ENCODE peak calls at places on chromosomes 13 and 19, in five cellular contexts. One of them, this sample, is unnamed. For H3K4me1, the result is how much of the 10 kb centered on the place peaks cover.

GRCh38 chr13:46622013-46622917 is 69.3 kb downstream of the LRCH1 start:
- DNase-seq in GM12878: no peak
- DNase-seq in uterus: no peak
- DNase-seq in A549: no peak
- DNase-seq in esophagus squamous epithelium: no peak
- DNase-seq in this sample: no peak

GRCh38 chr13:108115739-108116138 is 99.6 kb downstream of the LIG4 start:
- DNase-seq in GM12878: no peak
- DNase-seq in uterus: no peak
- DNase-seq in A549: no peak
- DNase-seq in esophagus squamous epithelium: no peak
- DNase-seq in this sample: no peak

GRCh38 chr19:5572556-5573286 is 5.0 kb upstream of the TINCR start:
- DNase-seq in GM12878: no peak
- DNase-seq in uterus: no peak
- DNase-seq in A549: no peak
- DNase-seq in esophagus squamous epithelium: no peak
- DNase-seq in this sample: no peak

GRCh38 chr13:46516624-46517318 is 36.2 kb upstream of the LRCH1 start:
- DNase-seq in GM12878: no peak
- DNase-seq in uterus: no peak
- DNase-seq in A549: no peak
- DNase-seq in esophagus squamous epithelium: no peak
- DNase-seq in this sample: no peak

GRCh38 chr19:47406711-47407416 is 12.5 kb downstream of the MEIS3 start:
- DNase-seq in GM12878: no peak
- DNase-seq in uterus: no peak
- DNase-seq in A549: no peak
- DNase-seq in esophagus squamous epithelium: no peak
- DNase-seq in this sample: no peak

GRCh38 chr13:107144432-107144831 is 576.5 kb upstream of the ARGLU1 start:
- DNase-seq in GM12878: no peak
- DNase-seq in uterus: no peak
- DNase-seq in A549: no peak
- DNase-seq in esophagus squamous epithelium: no peak
- DNase-seq in this sample: no peak

GRCh38 chr13:64471916-64472315 is 2758.2 kb downstream of the PCDH9 start:
- DNase-seq in GM12878: no peak
- DNase-seq in uterus: no peak
- DNase-seq in A549: peak
- DNase-seq in esophagus squamous epithelium: no peak
- DNase-seq in this sample: no peak

GRCh38 chr13:40453666-40454030 is 212.8 kb downstream of the FOXO1 start:
- DNase-seq in GM12878: no peak
- DNase-seq in uterus: no peak
- DNase-seq in A549: no peak
- DNase-seq in esophagus squamous epithelium: no peak
- DNase-seq in this sample: no peak

GRCh38 chr13:100751826-100752225 is 77.2 kb upstream of the TMTC4 start:
- DNase-seq in GM12878: no peak
- DNase-seq in uterus: no peak
- DNase-seq in A549: no peak
- DNase-seq in esophagus squamous epithelium: no peak
- DNase-seq in this sample: no peak

GRCh38 chr13:73210218-73210883 is 151.5 kb downstream of the KLF5 start:
- DNase-seq in GM12878: no peak
- DNase-seq in uterus: no peak
- DNase-seq in A549: no peak
- DNase-seq in esophagus squamous epithelium: no peak
- DNase-seq in this sample: no peak

GRCh38 chr19:16025108-16026101 is 50.9 kb upstream of the TPM4 start:
- DNase-seq in GM12878: no peak
- DNase-seq in uterus: no peak
- DNase-seq in A549: peak
- DNase-seq in esophagus squamous epithelium: no peak
- DNase-seq in this sample: no peak

GRCh38 chr13:73698859-73699258 is 435.3 kb downstream of the KLF12 start:
- DNase-seq in GM12878: no peak
- DNase-seq in uterus: no peak
- DNase-seq in A549: no peak
- DNase-seq in esophagus squamous epithelium: no peak
- DNase-seq in this sample: no peak

GRCh38 chr13:80465321-80465720 is 124.4 kb upstream of the SPRY2 start:
- DNase-seq in GM12878: no peak
- DNase-seq in uterus: no peak
- DNase-seq in A549: no peak
- DNase-seq in esophagus squamous epithelium: no peak
- DNase-seq in this sample: no peak

GRCh38 chr13:40181203-40181845 is 485.1 kb downstream of the FOXO1 start:
- DNase-seq in GM12878: no peak
- DNase-seq in uterus: no peak
- DNase-seq in A549: no peak
- DNase-seq in esophagus squamous epithelium: no peak
- DNase-seq in this sample: no peak

GRCh38 chr19:50829801-50830200 is 3.6 kb downstream of the KLK15 start:
- DNase-seq in GM12878: no peak
- DNase-seq in uterus: no peak
- DNase-seq in A549: no peak
- DNase-seq in esophagus squamous epithelium: no peak
- DNase-seq in this sample: no peak

GRCh38 chr13:99626461-99627082 is 125.3 kb downstream of the TM9SF2 start:
- DNase-seq in GM12878: no peak
- DNase-seq in uterus: no peak
- DNase-seq in A549: no peak
- DNase-seq in esophagus squamous epithelium: no peak
- DNase-seq in this sample: no peak

GRCh38 chr19:47226426-47227346 is 4.3 kb downstream of the BBC3 start:
- DNase-seq in GM12878: peak
- DNase-seq in uterus: peak
- DNase-seq in A549: peak
- DNase-seq in esophagus squamous epithelium: no peak
- DNase-seq in this sample: no peak

GRCh38 chr13:64993514-64994164 is 2236.5 kb downstream of the PCDH9 start:
- DNase-seq in GM12878: peak
- DNase-seq in uterus: no peak
- DNase-seq in A549: no peak
- DNase-seq in esophagus squamous epithelium: no peak
- DNase-seq in this sample: no peak

GRCh38 chr13:110463876-110464510 is 97.5 kb downstream of the RAB20 start:
- DNase-seq in GM12878: no peak
- DNase-seq in uterus: no peak
- DNase-seq in A549: no peak
- DNase-seq in esophagus squamous epithelium: no peak
- DNase-seq in this sample: no peak

GRCh38 chr13:56351041-56351440 is 789.7 kb upstream of the PRR20A start:
- DNase-seq in GM12878: no peak
- DNase-seq in uterus: no peak
- DNase-seq in A549: no peak
- DNase-seq in esophagus squamous epithelium: no peak
- DNase-seq in this sample: no peak

GRCh38 chr19:16425993-16426392 is 45.8 kb downstream of the EPS15L1 start:
- DNase-seq in GM12878: no peak
- DNase-seq in uterus: no peak
- DNase-seq in A549: no peak
- DNase-seq in esophagus squamous epithelium: no peak
- DNase-seq in this sample: no peak

GRCh38 chr13:102675115-102675514 is 19.7 kb downstream of the METTL21C start:
- DNase-seq in GM12878: no peak
- DNase-seq in uterus: no peak
- DNase-seq in A549: no peak
- DNase-seq in esophagus squamous epithelium: no peak
- DNase-seq in this sample: no peak

GRCh38 chr13:22944378-22944777 is 236.4 kb upstream of the SGCG start:
- DNase-seq in GM12878: no peak
- DNase-seq in uterus: no peak
- DNase-seq in A549: no peak
- DNase-seq in esophagus squamous epithelium: no peak
- DNase-seq in this sample: no peak

GRCh38 chr13:31697290-31697689 is 42.0 kb upstream of the RXFP2 start:
- DNase-seq in GM12878: no peak
- DNase-seq in uterus: no peak
- DNase-seq in A549: no peak
- DNase-seq in esophagus squamous epithelium: no peak
- DNase-seq in this sample: no peak

GRCh38 chr13:26961890-26962615 is 201.5 kb upstream of the GPR12 start:
- DNase-seq in GM12878: no peak
- DNase-seq in uterus: no peak
- DNase-seq in A549: no peak
- DNase-seq in esophagus squamous epithelium: no peak
- DNase-seq in this sample: no peak

GRCh38 chr13:80214521-80214941 is 126.4 kb downstream of the SPRY2 start:
- DNase-seq in GM12878: no peak
- DNase-seq in uterus: no peak
- DNase-seq in A549: no peak
- DNase-seq in esophagus squamous epithelium: no peak
- DNase-seq in this sample: no peak

GRCh38 chr19:43594710-43595604 is 977 bp downstream of the IRGQ start:
- DNase-seq in GM12878: no peak
- DNase-seq in uterus: no peak
- DNase-seq in A549: no peak
- DNase-seq in esophagus squamous epithelium: no peak
- DNase-seq in this sample: no peak

GRCh38 chr13:96816261-96816660 is 178.0 kb downstream of the OXGR1 start:
- DNase-seq in GM12878: no peak
- DNase-seq in uterus: peak
- DNase-seq in A549: no peak
- DNase-seq in esophagus squamous epithelium: no peak
- DNase-seq in this sample: no peak

GRCh38 chr19:4807188-4807587 is 15.7 kb downstream of the FEM1A start:
- DNase-seq in GM12878: no peak
- DNase-seq in uterus: no peak
- DNase-seq in A549: no peak
- DNase-seq in esophagus squamous epithelium: no peak
- DNase-seq in this sample: no peak

GRCh38 chr19:38687837-38688378 is 40.5 kb downstream of the ACTN4 start:
- DNase-seq in GM12878: no peak
- DNase-seq in uterus: no peak
- DNase-seq in A549: no peak
- DNase-seq in esophagus squamous epithelium: no peak
- DNase-seq in this sample: no peak
- H3K4me1 ChIP-seq in GM12878: half or more
- H3K4me1 ChIP-seq in uterus: under half
- H3K4me1 ChIP-seq in A549: half or more
- H3K4me1 ChIP-seq in esophagus squamous epithelium: half or more
- H3K4me1 ChIP-seq in this sample: half or more

DNA sequence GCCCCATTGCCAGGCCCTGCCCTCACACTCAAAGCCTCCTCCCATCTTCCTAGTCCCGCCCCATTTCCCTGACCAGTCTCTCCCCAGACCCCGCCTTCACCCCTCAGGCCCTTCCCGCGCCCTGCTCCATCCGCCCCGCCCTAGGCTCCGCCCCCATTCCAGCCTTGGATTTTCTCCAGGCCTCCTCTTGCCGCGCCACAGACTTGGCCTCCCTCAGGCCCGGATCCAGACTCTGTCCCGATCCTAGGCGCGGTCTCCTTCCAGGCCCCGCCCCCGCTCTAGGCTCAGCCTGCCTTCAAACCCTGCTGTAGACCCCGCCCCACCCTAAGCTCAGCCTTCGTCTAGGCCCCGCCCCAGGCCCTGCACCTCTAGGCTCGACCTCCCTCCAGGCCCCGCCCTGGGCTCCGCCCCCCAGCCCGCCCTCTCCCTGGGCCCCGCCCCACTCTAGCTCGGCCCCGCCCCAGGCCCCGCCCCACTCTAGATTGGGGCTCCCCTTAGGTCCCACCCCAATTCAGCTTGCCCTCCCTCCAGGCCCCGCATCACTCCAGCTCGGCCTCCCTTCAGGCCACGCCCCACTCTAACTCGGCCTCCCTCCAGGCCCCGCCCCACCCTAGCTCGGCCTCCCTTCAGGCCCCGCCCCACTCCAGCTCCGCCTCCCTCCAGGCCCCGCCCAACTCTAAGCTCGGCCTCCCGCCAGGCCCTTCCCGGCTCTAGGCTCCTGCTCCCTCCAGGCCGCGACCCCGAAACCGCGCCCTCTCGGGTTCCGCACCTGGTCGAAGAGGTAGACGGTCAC is 18.5 kb downstream of the LMTK3 start:
- DNase-seq in GM12878: peak
- DNase-seq in uterus: peak
- DNase-seq in A549: peak
- DNase-seq in esophagus squamous epithelium: peak
- DNase-seq in this sample: peak
- TF ChIP-seq POLR2A in GM12878: peak
- TF ChIP-seq POLR2A in uterus: peak
- TF ChIP-seq POLR2A in A549: peak
- TF ChIP-seq POLR2A in esophagus squamous epithelium: peak
- TF ChIP-seq POLR2A in this sample: no peak

GRCh38 chr19:10289167-10289835 is 451 bp upstream of the ICAM5 start:
- DNase-seq in GM12878: no peak
- DNase-seq in uterus: no peak
- DNase-seq in A549: no peak
- DNase-seq in esophagus squamous epithelium: no peak
- DNase-seq in this sample: no peak
- H3K4me1 ChIP-seq in GM12878: half or more
- H3K4me1 ChIP-seq in uterus: under half
- H3K4me1 ChIP-seq in A549: under half
- H3K4me1 ChIP-seq in esophagus squamous epithelium: half or more
- H3K4me1 ChIP-seq in this sample: half or more

GRCh38 chr19:3619631-3620012 is 7.0 kb downstream of the CACTIN start:
- DNase-seq in GM12878: no peak
- DNase-seq in uterus: no peak
- DNase-seq in A549: no peak
- DNase-seq in esophagus squamous epithelium: no peak
- DNase-seq in this sample: no peak
- TF ChIP-seq POLR2A in GM12878: no peak
- TF ChIP-seq POLR2A in uterus: no peak
- TF ChIP-seq POLR2A in A549: no peak
- TF ChIP-seq POLR2A in esophagus squamous epithelium: no peak
- TF ChIP-seq POLR2A in this sample: no peak

This sample was measured in vagina.